ENCODE peak calls at places on chromosomes 11 and 22, in ten cellular contexts. J is head of caudate nucleus, Q is HTR-8/SVneo, L is Caco-2, T is NCI-H1105, C is iris pigment epithelial cell, X is fibroblast of lung, A is kidney, B is neural progenitor cell, E is AG04450. P is an unnamed sample.

GRCh38 chr11:93278976-93279375 is 51.6 kb upstream of the DEUP1 start:
- DNase-seq in J (no peak), Q (no peak), L (no peak), T (no peak), C (no peak), X (no peak), A (no peak), B (no peak), E (no peak), P (no peak)

GRCh38 chr22:37392929-37393328 is 34.4 kb downstream of the ELFN2 start:
- DNase-seq in J (no peak), Q (no peak), L (no peak), T (no peak), C (no peak), X (no peak), A (no peak), B (no peak), E (no peak), P (no peak)

GRCh38 chr22:24402460-24403192 is 24.8 kb upstream of the ADORA2A start:
- DNase-seq in J (peak), Q (peak), L (no peak), T (peak), C (peak), X (peak), A (peak), B (no peak), E (peak), P (peak)

GRCh38 chr11:28649922-28650321 is 541.7 kb downstream of the METTL15 start:
- DNase-seq in J (no peak), Q (no peak), L (no peak), T (no peak), C (peak), X (peak), A (no peak), B (no peak), E (no peak), P (no peak)

GRCh38 chr22:48574776-48575566 is 1252.7 kb downstream of the BRD1 start:
- DNase-seq in J (peak), Q (no peak), L (no peak), T (peak), C (peak), X (peak), A (peak), B (peak), E (no peak), P (peak)

GRCh38 chr11:78265326-78265725 is 76.6 kb downstream of the USP35 start:
- DNase-seq in J (no peak), Q (no peak), L (no peak), T (no peak), C (peak), X (no peak), A (no peak), B (no peak), E (no peak), P (no peak)

GRCh38 chr11:130070829-130071205 is 1.1 kb downstream of the APLP2 start:
- DNase-seq in J (no peak), Q (peak), L (no peak), T (peak), C (peak), X (peak), A (peak), B (peak), E (no peak), P (no peak)

GRCh38 chr11:67504950-67505561 is at the start of gene PITPNM1:
- DNase-seq in J (peak), Q (peak), L (peak), T (peak), C (peak), X (peak), A (peak), B (peak), E (no peak), P (peak)

GRCh38 chr11:93945596-93945995 is 75.6 kb upstream of the HEPHL1 start:
- DNase-seq in J (no peak), Q (no peak), L (no peak), T (no peak), C (no peak), X (no peak), A (no peak), B (no peak), E (no peak), P (no peak)

GRCh38 chr22:46102752-46103151 is 47.6 kb upstream of the PPARA start:
- DNase-seq in J (no peak), Q (no peak), L (no peak), T (no peak), C (no peak), X (no peak), A (no peak), B (no peak), E (no peak), P (no peak)

GRCh38 chr11:76524461-76524860 is 79.6 kb downstream of the EMSY start:
- DNase-seq in J (no peak), Q (no peak), L (no peak), T (no peak), C (peak), X (no peak), A (no peak), B (no peak), E (no peak), P (no peak)

GRCh38 chr22:33921576-33922181 is 1.4 kb upstream of the LARGE1 start:
- DNase-seq in J (peak), Q (no peak), L (peak), T (peak), C (peak), X (peak), A (peak), B (peak), E (peak), P (no peak)

GRCh38 chr11:60305906-60306619 is 21.0 kb upstream of the MS4A6E start:
- DNase-seq in J (no peak), Q (peak), L (no peak), T (no peak), C (peak), X (no peak), A (no peak), B (peak), E (no peak), P (no peak)

GRCh38 chr22:24768537-24769374 is 5.8 kb downstream of the PIWIL3 start:
- DNase-seq in J (peak), Q (peak), L (peak), T (no peak), C (peak), X (peak), A (no peak), B (peak), E (peak), P (peak)

GRCh38 chr22:44312766-44313165 is at the start of gene SHISAL1:
- DNase-seq in J (no peak), Q (no peak), L (no peak), T (no peak), C (peak), X (no peak), A (no peak), B (no peak), E (no peak), P (no peak)

GRCh38 chr11:120235024-120235628 is 4.8 kb upstream of the POU2F3 start:
- DNase-seq in J (no peak), Q (peak), L (peak), T (peak), C (peak), X (peak), A (peak), B (peak), E (no peak), P (peak)

GRCh38 chr11:74269161-74269809 is 42.2 kb downstream of the P4HA3 start:
- DNase-seq in J (no peak), Q (no peak), L (no peak), T (no peak), C (peak), X (peak), A (no peak), B (no peak), E (peak), P (no peak)

GRCh38 chr11:1692708-1693326 is 4.2 kb upstream of the KRTAP5-6 start:
- DNase-seq in J (no peak), Q (no peak), L (no peak), T (no peak), C (no peak), X (no peak), A (no peak), B (no peak), E (no peak), P (no peak)

P was measured in NCI-H446.